ENCODE peak calls at places on chromosomes 1 and 21, in eight cellular contexts. J is fibroblast of lung, M is transverse colon, V is cardiac muscle cell, G is foreskin fibroblast, Y is AG04450, P is endodermal cell, D is progenitor cell of endocrine pancreas. K is an unnamed sample.

GRCh38 chr1:8090241-8090702 is 64.2 kb upstream of the ERRFI1 start:
- DNase-seq in J (peak; percentile 93), M (no peak), V (peak; percentile 91), G (peak; percentile 91), Y (no peak), P (no peak), D (no peak), K (no peak)

GRCh38 chr1:33327587-33328325 is 6.9 kb upstream of the A3GALT2 start:
- DNase-seq in J (peak; percentile 98), M (peak; percentile 35), V (peak; percentile 98), G (peak; percentile 97), Y (peak; percentile 92), P (no peak), D (no peak), K (no peak)

GRCh38 chr1:208158640-208159541 is 85.3 kb downstream of the PLXNA2 start:
- DNase-seq in J (no peak), M (peak; percentile 72), V (peak; percentile 35), G (no peak), Y (no peak), P (peak; percentile 84), D (no peak), K (no peak)

GRCh38 chr1:221104596-221104995 is 225.4 kb downstream of the HLX start:
- DNase-seq in J (no peak), M (no peak), V (no peak), G (no peak), Y (no peak), P (no peak), D (no peak), K (no peak)

GRCh38 chr1:28190337-28190979 is 14.0 kb upstream of the PTAFR start:
- DNase-seq in J (no peak), M (no peak), V (peak; percentile 14), G (no peak), Y (no peak), P (no peak), D (no peak), K (no peak)

GRCh38 chr1:89622895-89623294 is 10.0 kb upstream of the LRRC8C start:
- DNase-seq in J (peak; percentile 58), M (no peak), V (peak; percentile 69), G (no peak), Y (no peak), P (no peak), D (no peak), K (no peak)

GRCh38 chr1:153404086-153404635 is 12.2 kb upstream of the S100A7A start:
- DNase-seq in J (no peak), M (no peak), V (no peak), G (no peak), Y (no peak), P (peak; percentile 50), D (no peak), K (no peak)

GRCh38 chr1:113608371-113608770 is 150.9 kb downstream of the PHTF1 start:
- DNase-seq in J (no peak), M (no peak), V (no peak), G (no peak), Y (no peak), P (no peak), D (no peak), K (no peak)

GRCh38 chr1:9345471-9345870 is 52.8 kb downstream of the SPSB1 start:
- DNase-seq in J (no peak), M (no peak), V (no peak), G (no peak), Y (no peak), P (no peak), D (no peak), K (no peak)

GRCh38 chr1:47276850-47277249 is 37.1 kb downstream of the STIL start:
- DNase-seq in J (no peak), M (no peak), V (no peak), G (no peak), Y (no peak), P (no peak), D (no peak), K (no peak)

GRCh38 chr1:30786264-30786991 is 28.9 kb upstream of the LAPTM5 start:
- DNase-seq in J (no peak), M (no peak), V (no peak), G (no peak), Y (no peak), P (no peak), D (no peak), K (peak; percentile 16)

GRCh38 chr1:68120136-68120791 is 69.8 kb upstream of the DIRAS3 start:
- DNase-seq in J (peak; percentile 91), M (peak; percentile 41), V (peak; percentile 89), G (peak; percentile 68), Y (peak; percentile 74), P (peak; percentile 87), D (peak; percentile 39), K (peak; percentile 66)

GRCh38 chr1:97501628-97502027 is 419.2 kb downstream of the DPYD start:
- DNase-seq in J (no peak), M (no peak), V (no peak), G (no peak), Y (no peak), P (no peak), D (no peak), K (no peak)

GRCh38 chr1:97500696-97501297 is 420.0 kb downstream of the DPYD start:
- DNase-seq in J (peak; percentile 4), M (no peak), V (peak; percentile 19), G (no peak), Y (no peak), P (no peak), D (no peak), K (no peak)

GRCh38 chr1:97505289-97505688 is 415.5 kb downstream of the DPYD start:
- DNase-seq in J (no peak), M (no peak), V (no peak), G (no peak), Y (no peak), P (no peak), D (no peak), K (no peak)

GRCh38 chr1:97502360-97502759 is 418.5 kb downstream of the DPYD start:
- DNase-seq in J (no peak), M (no peak), V (no peak), G (no peak), Y (no peak), P (no peak), D (no peak), K (no peak)

DNA sequence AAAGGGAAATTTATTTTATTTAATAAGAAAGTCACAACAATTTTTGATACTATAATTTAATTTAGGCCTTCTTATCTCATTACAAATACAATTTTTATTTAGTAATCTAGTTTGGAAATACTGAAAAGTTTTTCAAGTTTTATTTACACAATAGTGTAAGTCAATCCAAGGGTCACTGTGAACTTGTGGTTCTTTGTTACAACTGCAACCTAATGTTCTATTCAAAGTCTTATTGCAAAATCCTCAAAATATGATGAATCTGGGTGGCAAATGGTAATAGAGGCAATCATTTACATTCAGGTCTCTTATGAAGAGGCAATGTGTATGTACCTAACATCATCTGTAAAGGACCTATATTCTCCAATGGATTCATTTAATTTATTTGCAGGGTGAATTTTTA is 421.2 kb downstream of the DPYD start:
- DNase-seq in J (peak; percentile 25), M (no peak), V (peak; percentile 37), G (no peak), Y (no peak), P (no peak), D (no peak), K (no peak)
- TF ChIP-seq CTCF in J (no peak), M (no peak), V (no peak), G (no peak), Y (no peak), P (no peak), D (no peak), K (no peak)

DNA sequence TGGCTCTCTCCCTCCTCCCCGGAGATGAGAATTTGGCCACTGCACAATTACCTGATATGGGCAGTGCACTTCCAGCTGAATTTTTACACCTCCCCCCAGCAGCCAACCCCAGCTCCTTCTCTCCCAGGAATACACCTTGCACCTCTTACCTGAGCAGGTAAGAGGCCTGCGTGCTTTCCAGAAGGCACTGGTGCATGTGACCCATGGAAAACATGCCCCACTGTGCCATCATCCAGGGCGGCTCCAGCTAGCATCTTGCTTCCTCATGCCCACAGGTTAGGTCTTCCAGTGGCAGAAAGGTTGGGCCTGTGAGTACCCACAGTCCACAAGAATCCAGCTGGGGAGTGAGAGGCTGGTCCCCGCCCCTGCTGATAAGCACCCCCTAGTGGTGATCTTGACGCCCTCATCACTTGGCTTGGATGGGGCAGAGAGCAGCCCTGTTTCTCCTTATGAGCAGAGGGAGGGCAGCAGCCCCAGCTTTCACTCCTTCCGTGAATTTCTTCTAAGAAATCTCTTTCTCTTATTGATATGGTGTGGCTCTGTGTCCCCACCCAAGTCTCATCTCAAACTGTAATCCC is 57.8 kb downstream of the EDARADD start:
- DNase-seq in J (no peak), M (peak; percentile 16), V (peak; percentile 43), G (no peak), Y (no peak), P (peak; percentile 85), D (no peak), K (peak; percentile 27)
- TF ChIP-seq CTCF in J (no peak), M (peak; percentile 21), V (peak; percentile 51), G (peak; percentile 34), Y (peak; percentile 34), P (peak; percentile 88), D (peak; percentile 40), K (no peak)

DNA sequence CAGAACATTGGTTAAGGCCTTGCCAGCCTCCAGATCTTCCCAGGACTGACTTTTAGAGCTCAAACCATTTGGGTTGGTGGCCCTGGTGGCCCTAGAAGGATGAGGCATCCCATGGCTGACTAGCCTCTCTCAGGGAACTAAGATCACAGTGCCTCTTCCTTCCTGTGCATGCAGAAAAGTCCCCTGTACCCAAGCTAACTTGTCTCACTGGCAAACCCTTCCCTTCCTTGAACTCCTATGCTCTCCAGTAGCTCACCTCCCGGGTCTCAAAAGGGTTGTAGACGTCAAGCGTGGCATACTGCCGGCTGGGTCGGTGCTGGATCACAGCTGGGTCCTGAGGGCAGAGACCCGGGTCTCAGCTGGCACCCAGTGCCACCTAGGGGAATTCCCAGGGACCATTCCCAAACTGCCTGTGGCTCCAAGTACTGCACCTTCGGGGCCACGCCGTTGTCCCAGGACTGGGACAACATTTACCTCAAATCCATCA is 716 bp downstream of the SCAMP3 start:
- DNase-seq in J (no peak), M (no peak), V (no peak), G (no peak), Y (no peak), P (no peak), D (no peak), K (peak; percentile 37)
- TF ChIP-seq CTCF in J (no peak), M (peak; percentile 2), V (no peak), G (no peak), Y (no peak), P (peak; percentile 49), D (peak; percentile 34), K (no peak)

GRCh38 chr1:85947223-85947622 is 209.3 kb downstream of the COL24A1 start:
- DNase-seq in J (no peak), M (no peak), V (no peak), G (no peak), Y (no peak), P (no peak), D (no peak), K (no peak)
- TF ChIP-seq CTCF in J (no peak), M (no peak), V (no peak), G (no peak), Y (no peak), P (no peak), D (no peak), K (no peak)

GRCh38 chr21:42114646-42115045 is 43.5 kb downstream of the UMODL1 start:
- DNase-seq in J (no peak), M (no peak), V (no peak), G (no peak), Y (no peak), P (no peak), D (no peak), K (no peak)
- TF ChIP-seq CTCF in J (no peak), M (no peak), V (no peak), G (no peak), Y (no peak), P (no peak), D (no peak), K (no peak)